ENCODE peak calls at places on chromosomes 2 and 18, in four cellular contexts. One of them, this sample, is unnamed.
A peak's percentile ranks its signal among the peaks of the same experiment; 100 is the strongest.

GRCh38 chr2:178241852-178242551 is 47.7 kb downstream of the OSBPL6 start:
- DNase-seq in K562: peak; percentile 33
- DNase-seq in H1: no peak
- DNase-seq in GM12878: no peak
- DNase-seq in this sample: no peak

GRCh38 chr2:134448650-134449049 is 194.8 kb downstream of the MGAT5 start:
- DNase-seq in H1: no peak
- DNase-seq in K562: no peak
- DNase-seq in GM12878: no peak
- DNase-seq in this sample: no peak

GRCh38 chr18:5885337-5885736 is 10.0 kb downstream of the TMEM200C start:
- DNase-seq in GM12878: no peak
- DNase-seq in K562: no peak
- DNase-seq in H1: no peak
- DNase-seq in this sample: no peak

GRCh38 chr2:101205521-101205998 is 47.1 kb upstream of the CNOT11 start:
- DNase-seq in H1: peak; percentile 19
- DNase-seq in GM12878: no peak
- DNase-seq in K562: no peak
- DNase-seq in this sample: peak; percentile 83

GRCh38 chr18:57433492-57434176 is 1.5 kb upstream of the ONECUT2 start:
- DNase-seq in K562: no peak
- DNase-seq in H1: no peak
- DNase-seq in GM12878: no peak
- DNase-seq in this sample: no peak

GRCh38 chr2:28134857-28135256 is 244.3 kb downstream of the BABAM2 start:
- DNase-seq in H1: no peak
- DNase-seq in GM12878: no peak
- DNase-seq in K562: no peak
- DNase-seq in this sample: no peak

GRCh38 chr2:71347517-71347916 is 15.9 kb downstream of the ZNF638 start:
- DNase-seq in GM12878: no peak
- DNase-seq in K562: peak; percentile 26
- DNase-seq in H1: no peak
- DNase-seq in this sample: no peak

GRCh38 chr2:240767341-240767740 is 52.7 kb downstream of the KIF1A start:
- DNase-seq in K562: no peak
- DNase-seq in H1: no peak
- DNase-seq in GM12878: no peak
- DNase-seq in this sample: no peak

GRCh38 chr2:144605232-144605631 is 85.3 kb upstream of the ZEB2 start:
- DNase-seq in K562: no peak
- DNase-seq in H1: no peak
- DNase-seq in GM12878: no peak
- DNase-seq in this sample: no peak

GRCh38 chr2:121529439-121530209 is 1.1 kb upstream of the RNU4ATAC start:
- DNase-seq in K562: peak; percentile 77
- DNase-seq in H1: no peak
- DNase-seq in GM12878: no peak
- DNase-seq in this sample: peak; percentile 73

GRCh38 chr18:49025767-49026500 is 75.2 kb upstream of the SMAD7 start:
- DNase-seq in GM12878: no peak
- DNase-seq in H1: no peak
- DNase-seq in K562: no peak
- DNase-seq in this sample: no peak

GRCh38 chr18:47911877-47912276 is 18.6 kb downstream of the SMAD2 start:
- DNase-seq in H1: no peak
- DNase-seq in GM12878: no peak
- DNase-seq in K562: peak; percentile 34
- DNase-seq in this sample: peak; percentile 52

GRCh38 chr2:71609441-71609840 is 156.1 kb downstream of the DYSF start:
- DNase-seq in GM12878: no peak
- DNase-seq in K562: no peak
- DNase-seq in H1: no peak
- DNase-seq in this sample: no peak

GRCh38 chr2:117961201-117961600 is 52.7 kb downstream of the CCDC93 start:
- DNase-seq in K562: no peak
- DNase-seq in H1: no peak
- DNase-seq in GM12878: no peak
- DNase-seq in this sample: no peak

GRCh38 chr18:10274327-10274726 is 180.1 kb upstream of the APCDD1 start:
- DNase-seq in K562: no peak
- DNase-seq in GM12878: no peak
- DNase-seq in H1: no peak
- DNase-seq in this sample: no peak

GRCh38 chr2:159783559-159783958 is 14.4 kb downstream of the CD302 start:
- DNase-seq in K562: no peak
- DNase-seq in H1: no peak
- DNase-seq in GM12878: no peak
- DNase-seq in this sample: no peak

GRCh38 chr2:24559714-24560113 is 68.7 kb downstream of the NCOA1 start:
- DNase-seq in H1: no peak
- DNase-seq in K562: no peak
- DNase-seq in GM12878: no peak
- DNase-seq in this sample: no peak

GRCh38 chr18:54900290-54900689 is 59.0 kb downstream of the CCDC68 start:
- DNase-seq in GM12878: no peak
- DNase-seq in H1: no peak
- DNase-seq in K562: no peak
- DNase-seq in this sample: no peak

GRCh38 chr18:23176701-23177432 is 41.6 kb downstream of the CABLES1 start:
- DNase-seq in K562: no peak
- DNase-seq in GM12878: no peak
- DNase-seq in H1: no peak
- DNase-seq in this sample: no peak

GRCh38 chr2:203853722-203854121 is 13.8 kb upstream of the CTLA4 start:
- DNase-seq in H1: no peak
- DNase-seq in GM12878: no peak
- DNase-seq in K562: no peak
- DNase-seq in this sample: no peak

GRCh38 chr2:11904029-11904428 is 157.6 kb downstream of the LPIN1 start:
- DNase-seq in GM12878: no peak
- DNase-seq in H1: no peak
- DNase-seq in K562: no peak
- DNase-seq in this sample: no peak

GRCh38 chr18:80109676-80110078 is 615 bp downstream of the ADNP2 start:
- DNase-seq in GM12878: no peak
- DNase-seq in K562: no peak
- DNase-seq in H1: no peak
- DNase-seq in this sample: no peak

GRCh38 chr18:29123706-29124530 is 947.0 kb upstream of the CDH2 start:
- DNase-seq in H1: no peak
- DNase-seq in K562: no peak
- DNase-seq in GM12878: no peak
- DNase-seq in this sample: no peak

GRCh38 chr18:50465211-50466153 is 90.6 kb downstream of the SKA1 start:
- DNase-seq in K562: no peak
- DNase-seq in H1: no peak
- DNase-seq in GM12878: no peak
- DNase-seq in this sample: no peak
- TF ChIP-seq CBX5 in K562: no peak
- TF ChIP-seq CBX5 in H1: no peak
- TF ChIP-seq CBX5 in GM12878: no peak
- TF ChIP-seq CBX5 in this sample: no peak

DNA sequence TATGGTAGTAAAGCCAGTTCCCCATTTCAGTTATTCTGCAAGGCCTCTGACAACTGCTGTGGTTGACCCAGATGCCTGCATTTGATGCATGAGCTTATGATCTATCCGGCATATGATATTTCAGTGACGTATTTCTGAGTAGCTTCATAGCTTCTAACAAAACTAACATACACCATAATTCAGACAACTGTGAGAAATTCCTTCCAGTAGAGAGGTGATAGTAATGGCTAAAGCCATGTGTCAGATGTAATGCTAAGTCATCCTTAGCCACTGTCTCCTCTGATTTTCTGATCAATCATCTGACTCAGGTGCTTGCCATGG is 105.2 kb downstream of the TPO start:
- DNase-seq in H1: no peak
- DNase-seq in K562: no peak
- DNase-seq in GM12878: no peak
- DNase-seq in this sample: no peak
- H3K4me1 ChIP-seq in H1: no peaks in the 10 kb centered on the region
- H3K4me1 ChIP-seq in K562: no peaks in the 10 kb centered on the region
- H3K4me1 ChIP-seq in GM12878: no peaks in the 10 kb centered on the region
- H3K4me1 ChIP-seq in this sample: no peaks in the 10 kb centered on the region

GRCh38 chr2:65299246-65299645 is 71.6 kb downstream of the ACTR2 start:
- DNase-seq in K562: peak; percentile 46
- DNase-seq in GM12878: no peak
- DNase-seq in H1: no peak
- DNase-seq in this sample: no peak
- TF ChIP-seq CBX5 in K562: no peak
- TF ChIP-seq CBX5 in GM12878: no peak
- TF ChIP-seq CBX5 in H1: no peak
- TF ChIP-seq CBX5 in this sample: no peak

GRCh38 chr2:9230051-9230802 is 23.6 kb downstream of the ASAP2 start:
- DNase-seq in GM12878: no peak
- DNase-seq in K562: no peak
- DNase-seq in H1: no peak
- DNase-seq in this sample: no peak

GRCh38 chr2:9228088-9228751 is 21.6 kb downstream of the ASAP2 start:
- DNase-seq in H1: no peak
- DNase-seq in GM12878: no peak
- DNase-seq in K562: no peak
- DNase-seq in this sample: no peak

GRCh38 chr2:9229470-9229820 is 22.8 kb downstream of the ASAP2 start:
- DNase-seq in H1: no peak
- DNase-seq in K562: no peak
- DNase-seq in GM12878: no peak
- DNase-seq in this sample: no peak

GRCh38 chr2:9230881-9231280 is 24.3 kb downstream of the ASAP2 start:
- DNase-seq in H1: no peak
- DNase-seq in K562: no peak
- DNase-seq in GM12878: no peak
- DNase-seq in this sample: no peak

DNA sequence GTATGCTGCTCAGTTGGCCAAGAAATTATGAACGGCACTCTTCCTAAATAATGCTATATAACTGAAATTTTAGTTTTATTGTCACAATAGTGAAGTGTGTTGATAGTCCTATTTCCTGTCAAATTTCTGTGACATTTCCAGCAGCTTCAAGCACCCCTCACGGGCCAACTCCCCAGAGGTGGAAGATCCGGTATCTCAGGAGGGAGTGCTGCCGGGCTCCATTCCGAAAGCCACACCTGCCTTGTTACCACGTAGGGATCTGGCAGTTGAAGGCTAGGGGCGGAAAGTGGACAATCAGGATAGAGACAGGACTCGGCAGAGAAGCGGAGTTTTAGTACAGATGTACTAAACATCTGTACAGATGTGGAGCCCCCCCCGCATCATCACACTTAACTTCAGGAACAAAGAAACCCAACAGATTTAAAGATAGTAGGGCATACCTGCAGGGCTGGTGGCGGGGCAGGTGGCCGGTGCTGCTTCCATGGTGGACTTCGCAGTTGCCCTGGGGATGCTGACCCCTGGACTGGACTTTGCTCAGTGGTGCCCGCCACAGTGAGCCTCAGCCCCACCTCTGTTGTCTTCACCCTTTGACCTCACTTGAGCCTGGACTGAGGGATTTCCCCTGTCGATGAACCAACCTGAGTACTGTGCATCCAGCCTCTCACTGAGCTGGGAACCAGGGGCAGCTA is 22.3 kb downstream of the ASAP2 start:
- DNase-seq in K562: no peak
- DNase-seq in GM12878: no peak
- DNase-seq in H1: no peak
- DNase-seq in this sample: no peak
- H3K4me1 ChIP-seq in K562: no peaks in the 10 kb centered on the region
- H3K4me1 ChIP-seq in GM12878: no peaks in the 10 kb centered on the region
- H3K4me1 ChIP-seq in H1: peaks cover 6% of the 10 kb centered on the region
- H3K4me1 ChIP-seq in this sample: peaks cover 61% of the 10 kb centered on the region

GRCh38 chr18:12639990-12640880 is 17.7 kb downstream of the SPIRE1 start:
- DNase-seq in H1: no peak
- DNase-seq in K562: no peak
- DNase-seq in GM12878: no peak
- DNase-seq in this sample: peak; percentile 68
- TF ChIP-seq CBX5 in H1: no peak
- TF ChIP-seq CBX5 in K562: no peak
- TF ChIP-seq CBX5 in GM12878: no peak
- TF ChIP-seq CBX5 in this sample: no peak

GRCh38 chr2:27080140-27080469 is 1.7 kb downstream of the EMILIN1 start:
- DNase-seq in GM12878: no peak
- DNase-seq in H1: no peak
- DNase-seq in K562: no peak
- DNase-seq in this sample: no peak

GRCh38 chr2:27080603-27080938 is 2.2 kb downstream of the EMILIN1 start:
- DNase-seq in GM12878: no peak
- DNase-seq in H1: no peak
- DNase-seq in K562: no peak
- DNase-seq in this sample: no peak

GRCh38 chr2:27078267-27079194 is at the start of gene EMILIN1:
- DNase-seq in H1: no peak
- DNase-seq in GM12878: no peak
- DNase-seq in K562: peak; percentile 46
- DNase-seq in this sample: no peak

GRCh38 chr2:27077231-27077630 is 1.2 kb upstream of the EMILIN1 start:
- DNase-seq in GM12878: no peak
- DNase-seq in H1: no peak
- DNase-seq in K562: no peak
- DNase-seq in this sample: no peak

DNA sequence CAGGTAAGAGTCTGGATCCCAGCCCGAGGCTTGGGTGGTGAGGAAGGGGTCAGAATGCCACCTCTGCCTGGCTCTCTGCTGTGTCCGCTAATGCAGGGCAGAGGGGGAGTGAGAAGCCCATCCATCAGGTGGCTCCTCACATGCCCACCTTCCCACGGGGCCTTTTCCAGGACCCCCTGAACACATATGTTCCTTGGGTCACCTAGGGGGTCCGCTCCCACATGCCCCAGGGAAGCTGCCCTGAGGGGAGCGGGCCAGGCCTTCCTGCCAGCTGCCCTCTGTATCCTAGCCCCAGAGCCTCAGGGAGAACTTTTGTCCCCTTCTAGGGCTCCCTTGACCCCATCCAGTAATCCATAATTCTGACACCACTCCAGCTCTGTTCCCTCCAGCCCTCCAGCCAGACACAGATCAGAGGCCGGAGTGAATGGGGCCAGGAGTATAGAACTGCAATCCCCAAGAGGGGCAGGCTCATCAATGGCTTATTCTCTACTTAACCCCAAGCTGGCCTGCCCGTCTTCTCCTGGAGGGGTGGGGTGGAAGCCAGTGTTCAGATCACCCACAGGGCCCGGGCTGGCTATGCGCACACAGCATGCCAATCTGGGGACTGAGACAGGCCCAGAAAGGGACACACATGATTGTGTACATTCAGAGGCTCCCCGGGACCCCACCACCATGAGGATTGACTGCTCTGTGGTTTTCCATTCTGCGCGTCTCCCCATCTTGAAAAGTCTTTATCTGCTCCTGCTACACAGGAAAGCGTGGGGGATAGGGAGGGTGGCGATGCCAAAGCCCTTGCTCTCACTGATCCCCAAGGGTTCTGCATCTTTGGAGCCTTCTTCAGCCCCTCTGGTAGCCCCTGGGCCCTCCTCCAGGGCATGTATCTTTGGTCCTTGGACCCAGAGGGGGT is 1.1 kb downstream of the EMILIN1 start:
- DNase-seq in H1: no peak
- DNase-seq in GM12878: no peak
- DNase-seq in K562: no peak
- DNase-seq in this sample: no peak
- H3K4me1 ChIP-seq in H1: peaks cover 9% of the 10 kb centered on the region
- H3K4me1 ChIP-seq in GM12878: peaks cover 38% of the 10 kb centered on the region
- H3K4me1 ChIP-seq in K562: peaks cover 63% of the 10 kb centered on the region
- H3K4me1 ChIP-seq in this sample: peaks cover 85% of the 10 kb centered on the region

GRCh38 chr18:37608876-37609275 is 43.3 kb upstream of the CELF4 start:
- DNase-seq in K562: no peak
- DNase-seq in GM12878: no peak
- DNase-seq in H1: no peak
- DNase-seq in this sample: no peak
- TF ChIP-seq CBX5 in K562: no peak
- TF ChIP-seq CBX5 in GM12878: no peak
- TF ChIP-seq CBX5 in H1: no peak
- TF ChIP-seq CBX5 in this sample: no peak

This sample was measured in HepG2.